ENCODE peak calls at places on chromosome 21, in five cellular contexts. H, J, I, C and E are unnamed samples.

GRCh38 chr21:17270234-17270633 is 242.6 kb upstream of the CXADR start:
- DNase-seq in H (no peak), J (peak), I (peak), C (no peak), E (no peak)

GRCh38 chr21:41858466-41859296 is 20.5 kb downstream of the PRDM15 start:
- DNase-seq in H (no peak), J (no peak), I (no peak), C (no peak), E (no peak)

GRCh38 chr21:16942703-16943102 is 570.1 kb upstream of the CXADR start:
- DNase-seq in H (no peak), J (peak), I (peak), C (no peak), E (no peak)

GRCh38 chr21:42289926-42290325 is 25.3 kb downstream of the TFF3 start:
- DNase-seq in H (no peak), J (no peak), I (no peak), C (no peak), E (no peak)

GRCh38 chr21:15210235-15210678 is 145.5 kb upstream of the NRIP1 start:
- DNase-seq in H (no peak), J (no peak), I (peak), C (no peak), E (no peak)

GRCh38 chr21:22536511-22536910 is 1538.3 kb downstream of the NCAM2 start:
- DNase-seq in H (no peak), J (no peak), I (no peak), C (no peak), E (no peak)

GRCh38 chr21:16455978-16456377 is 726.2 kb downstream of the USP25 start:
- DNase-seq in H (no peak), J (no peak), I (peak), C (no peak), E (no peak)

GRCh38 chr21:37986751-37987399 is 70.6 kb upstream of the KCNJ6 start:
- DNase-seq in H (no peak), J (no peak), I (no peak), C (no peak), E (no peak)

GRCh38 chr21:41878831-41879189 is 334 bp downstream of the PRDM15 start:
- DNase-seq in H (peak), J (peak), I (peak), C (peak), E (peak)

GRCh38 chr21:14773777-14774345 is 227.7 kb upstream of the SAMSN1 start:
- DNase-seq in H (peak), J (peak), I (peak), C (no peak), E (peak)

GRCh38 chr21:29221259-29221744 is 77.4 kb upstream of the BACH1 start:
- DNase-seq in H (no peak), J (peak), I (peak), C (no peak), E (no peak)

GRCh38 chr21:41792711-41793110 is 25.9 kb upstream of the RIPK4 start:
- DNase-seq in H (no peak), J (no peak), I (no peak), C (no peak), E (no peak)

GRCh38 chr21:26154776-26155175 is 15.8 kb downstream of the APP start:
- DNase-seq in H (no peak), J (no peak), I (no peak), C (no peak), E (no peak)

GRCh38 chr21:14383596-14384210 is 757 bp upstream of the HSPA13 start:
- DNase-seq in H (peak), J (peak), I (no peak), C (no peak), E (no peak)

GRCh38 chr21:41364308-41364707 is 2.5 kb downstream of the MX2 start:
- DNase-seq in H (peak), J (no peak), I (no peak), C (no peak), E (no peak)

GRCh38 chr21:33898546-33898945 is 17.1 kb downstream of the ATP5PO start:
- DNase-seq in H (no peak), J (peak), I (no peak), C (no peak), E (no peak)

GRCh38 chr21:42463861-42464515 is 32.0 kb downstream of the RSPH1 start:
- DNase-seq in H (peak), J (peak), I (peak), C (no peak), E (no peak)

GRCh38 chr21:34603002-34603709 is 11.8 kb downstream of the RCAN1 start:
- DNase-seq in H (peak), J (peak), I (peak), C (peak), E (peak)

GRCh38 chr21:42724226-42724920 is 71.0 kb downstream of the PDE9A start:
- DNase-seq in H (no peak), J (peak), I (peak), C (no peak), E (no peak)

GRCh38 chr21:41678016-41678935 is 88.6 kb downstream of the RIPK4 start:
- DNase-seq in H (no peak), J (no peak), I (no peak), C (no peak), E (no peak)

GRCh38 chr21:26846036-26846931 is 1.1 kb upstream of the ADAMTS1 start:
- DNase-seq in H (no peak), J (peak), I (peak), C (peak), E (peak)

GRCh38 chr21:18499761-18500376 is 96.3 kb upstream of the TMPRSS15 start:
- DNase-seq in H (peak), J (peak), I (peak), C (no peak), E (peak)

GRCh38 chr21:32562915-32563314 is 22.4 kb downstream of the TCP10L start:
- DNase-seq in H (no peak), J (no peak), I (peak), C (no peak), E (no peak)

GRCh38 chr21:32565856-32566465 is 19.4 kb downstream of the TCP10L start:
- DNase-seq in H (no peak), J (no peak), I (peak), C (no peak), E (no peak)

GRCh38 chr21:32560896-32561295 is 24.4 kb downstream of the TCP10L start:
- DNase-seq in H (no peak), J (no peak), I (no peak), C (no peak), E (no peak)

GRCh38 chr21:32559004-32559610 is 26.2 kb downstream of the TCP10L start:
- DNase-seq in H (no peak), J (no peak), I (no peak), C (no peak), E (no peak)

DNA sequence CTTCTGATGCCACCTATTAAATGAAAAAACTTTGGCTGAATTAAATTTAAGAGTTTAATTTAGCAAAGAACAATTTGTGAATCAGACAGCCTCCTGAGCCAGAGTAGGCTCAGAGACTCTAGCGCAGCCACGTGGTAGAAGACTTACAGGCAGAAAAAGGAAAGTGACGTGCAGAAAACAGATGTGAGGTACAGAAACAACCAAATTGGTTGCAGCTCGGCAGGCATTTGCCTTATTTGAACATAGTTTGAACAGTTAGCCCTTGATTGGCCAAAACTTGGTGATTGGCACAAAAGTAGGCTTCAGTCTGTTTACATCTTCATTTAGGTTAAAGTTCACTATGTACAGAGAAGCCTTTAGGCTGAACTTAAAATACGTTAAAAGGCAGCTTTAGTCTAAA is 22.9 kb downstream of the TCP10L start:
- DNase-seq in H (no peak), J (peak), I (peak), C (no peak), E (no peak)
- TF ChIP-seq CTCF in H (no peak), J (peak), I (peak), C (peak), E (peak)

GRCh38 chr21:40043423-40043822 is 176.2 kb downstream of the PCP4 start:
- DNase-seq in H (no peak), J (no peak), I (no peak), C (no peak), E (no peak)
- TF ChIP-seq CTCF in H (no peak), J (no peak), I (no peak), C (no peak), E (no peak)

GRCh38 chr21:36260030-36260787 is 59.8 kb upstream of the MORC3 start:
- DNase-seq in H (peak), J (peak), I (peak), C (no peak), E (peak)

GRCh38 chr21:36263797-36264196 is 56.2 kb upstream of the MORC3 start:
- DNase-seq in H (no peak), J (no peak), I (no peak), C (no peak), E (no peak)

GRCh38 chr21:36257657-36258056 is 62.3 kb upstream of the MORC3 start:
- DNase-seq in H (no peak), J (no peak), I (no peak), C (no peak), E (no peak)

GRCh38 chr21:36261459-36261858 is 58.5 kb upstream of the MORC3 start:
- DNase-seq in H (no peak), J (no peak), I (no peak), C (no peak), E (no peak)

DNA sequence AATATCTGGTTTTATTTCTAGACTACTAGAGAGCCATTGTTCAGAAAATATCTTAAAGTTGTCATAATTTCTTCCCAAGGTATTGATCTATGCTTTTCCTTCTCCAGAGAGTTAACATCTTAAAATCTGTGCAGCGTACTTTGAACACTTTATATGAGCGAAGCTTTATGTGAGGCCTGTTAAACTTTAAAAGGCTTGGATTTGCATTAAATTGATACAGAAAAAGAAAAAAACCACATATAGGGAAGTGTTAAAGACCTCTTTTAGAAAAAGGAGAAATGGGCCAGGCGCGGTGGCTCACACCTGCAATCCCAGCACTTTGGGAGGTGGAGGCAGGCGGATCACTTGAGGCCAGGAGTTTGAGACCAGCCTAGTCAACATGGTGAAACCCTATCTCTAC is 59.2 kb upstream of the MORC3 start:
- DNase-seq in H (no peak), J (no peak), I (no peak), C (no peak), E (no peak)
- TF ChIP-seq CTCF in H (no peak), J (no peak), I (no peak), C (no peak), E (peak)

GRCh38 chr21:45748593-45748992 is 105.1 kb downstream of the PCBP3 start:
- DNase-seq in H (no peak), J (no peak), I (no peak), C (no peak), E (no peak)

GRCh38 chr21:45747233-45747766 is 103.8 kb downstream of the PCBP3 start:
- DNase-seq in H (no peak), J (no peak), I (no peak), C (no peak), E (no peak)

GRCh38 chr21:45749974-45750373 is 106.4 kb downstream of the PCBP3 start:
- DNase-seq in H (no peak), J (no peak), I (no peak), C (no peak), E (no peak)

GRCh38 chr21:45745256-45745655 is 101.7 kb downstream of the PCBP3 start:
- DNase-seq in H (no peak), J (no peak), I (no peak), C (no peak), E (no peak)

GRCh38 chr21:45747802-45748445 is 104.4 kb downstream of the PCBP3 start:
- DNase-seq in H (no peak), J (no peak), I (peak), C (no peak), E (no peak)
- TF ChIP-seq CTCF in H (no peak), J (no peak), I (no peak), C (no peak), E (no peak)

GRCh38 chr21:36908260-36908908 is 58.1 kb downstream of the HLCS start:
- DNase-seq in H (no peak), J (no peak), I (peak), C (no peak), E (no peak)
- TF ChIP-seq CTCF in H (no peak), J (peak), I (peak), C (no peak), E (peak)